ENCODE peak calls at places on chromosomes 1 and 21, in four cellular contexts. W is HuH-7; Z is stimulated activated CD4-positive, alpha-beta T cell treated with anti-CD3 and anti-CD28 coated beads, Interleukin-4, amount 100 ng/mL, for 4 hours; J is amygdala. E is an unnamed sample.

GRCh38 chr21:26147535-26147934 is 23.0 kb downstream of the APP start:
- DNase-seq in W (no peak), Z (no peak), J (no peak), E (no peak)

GRCh38 chr1:152190589-152190988 is 31.6 kb upstream of the RPTN start:
- DNase-seq in W (no peak), Z (no peak), J (no peak), E (no peak)

GRCh38 chr1:60280256-60280655 is 206.7 kb upstream of the C1orf87 start:
- DNase-seq in W (no peak), Z (no peak), J (no peak), E (no peak)

GRCh38 chr1:201487742-201488141 is 18.8 kb upstream of the PHLDA3 start:
- DNase-seq in W (no peak), Z (no peak), J (no peak), E (no peak)

GRCh38 chr1:225694151-225694603 is 41.3 kb upstream of the ENAH start:
- DNase-seq in W (peak; percentile 86), Z (no peak), J (no peak), E (no peak)

GRCh38 chr1:227357229-227358078 is 39.2 kb upstream of the CDC42BPA start:
- DNase-seq in W (no peak), Z (no peak), J (no peak), E (peak; percentile 90)

GRCh38 chr1:22607154-22607553 is 29.3 kb upstream of the C1QA start:
- DNase-seq in W (no peak), Z (no peak), J (no peak), E (peak; percentile 64)

GRCh38 chr1:150596095-150596892 is 16.9 kb upstream of the MCL1 start:
- DNase-seq in W (no peak), Z (no peak), J (no peak), E (no peak)

GRCh38 chr1:186849824-186850223 is 21.1 kb downstream of the PLA2G4A start:
- DNase-seq in W (no peak), Z (no peak), J (no peak), E (no peak)

GRCh38 chr1:85464497-85465098 is 361 bp downstream of the DDAH1 start:
- DNase-seq in W (peak; percentile 40), Z (peak; percentile 15), J (no peak), E (no peak)

GRCh38 chr1:204288061-204288588 is 71.6 kb downstream of the PLEKHA6 start:
- DNase-seq in W (peak; percentile 73), Z (no peak), J (no peak), E (peak; percentile 14)

GRCh38 chr1:55244476-55245109 is 29.4 kb upstream of the USP24 start:
- DNase-seq in W (no peak), Z (no peak), J (no peak), E (no peak)

GRCh38 chr1:162696286-162696862 is 64.1 kb downstream of the DDR2 start:
- DNase-seq in W (peak; percentile 51), Z (no peak), J (no peak), E (no peak)

GRCh38 chr1:221768444-221769066 is 26.7 kb upstream of the DUSP10 start:
- DNase-seq in W (no peak), Z (no peak), J (no peak), E (no peak)

GRCh38 chr1:41097105-41097504 is 75.6 kb upstream of the SLFNL1 start:
- DNase-seq in W (no peak), Z (no peak), J (no peak), E (no peak)

GRCh38 chr1:67226688-67227087 is 60.4 kb downstream of the IL23R start:
- DNase-seq in W (no peak), Z (no peak), J (no peak), E (no peak)

GRCh38 chr21:25457946-25458345 is 149.3 kb downstream of the MRPL39 start:
- DNase-seq in W (no peak), Z (peak; percentile 10), J (no peak), E (no peak)

GRCh38 chr1:86419277-86419903 is 4.6 kb upstream of the CLCA2 start:
- DNase-seq in W (peak; percentile 26), Z (no peak), J (no peak), E (peak; percentile 30)

GRCh38 chr21:14968821-14969220 is 96.0 kb downstream of the NRIP1 start:
- DNase-seq in W (no peak), Z (no peak), J (no peak), E (no peak)

GRCh38 chr1:8115769-8116167 is 89.7 kb upstream of the ERRFI1 start:
- DNase-seq in W (no peak), Z (no peak), J (no peak), E (no peak)

GRCh38 chr1:241608379-241609033 is 31.7 kb downstream of the CHML start:
- DNase-seq in W (no peak), Z (no peak), J (no peak), E (no peak)

GRCh38 chr1:45353685-45354084 is 13.4 kb upstream of the MUTYH start:
- DNase-seq in W (no peak), Z (no peak), J (no peak), E (no peak)

GRCh38 chr1:233327938-233328660 is 575 bp downstream of the MAP3K21 start:
- DNase-seq in W (peak; percentile 13), Z (peak; percentile 24), J (no peak), E (peak; percentile 47)

GRCh38 chr1:21267191-21268077 is 22.8 kb downstream of the ECE1 start:
- DNase-seq in W (no peak), Z (no peak), J (no peak), E (no peak)

GRCh38 chr1:200311256-200311655 is 98.6 kb downstream of the ZNF281 start:
- DNase-seq in W (no peak), Z (no peak), J (no peak), E (no peak)

GRCh38 chr21:40200962-40201361 is 333.7 kb downstream of the PCP4 start:
- DNase-seq in W (no peak), Z (no peak), J (no peak), E (no peak)